ENCODE peak calls at places on chromosomes 16 and 17, in nine cellular contexts. W is stimulated activated CD8-positive, alpha-beta memory T cell treated with anti-CD3 and anti-CD28 coated beads, Interleukin-12 subunit alpha, Interleukin-12 subunit beta, amount 100 ng/mL, for 1 hour; T is heart right ventricle; Z is IMR-90; Q is activated T-cell treated with anti-CD3 and anti-CD28 coated beads, Interleukin-2, amount 50 U/mL, for 1 hour; Y is amygdala; C is mucosa of descending colon; E is smooth muscle cell of the brain vasculature; U is ACHN. L is an unnamed sample.

GRCh38 chr17:50037321-50038107 is 18.4 kb upstream of the ITGA3 start:
- DNase-seq in Z (peak), Q (no peak), E (peak), W (no peak), Y (no peak), U (peak), T (peak), C (peak), L (peak)

GRCh38 chr17:4604111-4604644 is 19.8 kb downstream of the SMTNL2 start:
- DNase-seq in U (no peak), E (peak), W (no peak), C (peak), T (peak), Q (no peak), Y (no peak), Z (peak), L (peak)

GRCh38 chr17:54727624-54728023 is 173.0 kb upstream of the TOM1L1 start:
- DNase-seq in Y (no peak), C (no peak), Q (no peak), U (no peak), T (no peak), W (no peak), E (no peak), Z (no peak), L (no peak)

GRCh38 chr17:68600881-68601564 is at the start of gene FAM20A:
- DNase-seq in Y (no peak), C (peak), T (peak), Q (peak), U (no peak), W (no peak), Z (no peak), E (no peak), L (peak)

GRCh38 chr16:381788-382717 is at the start of gene PGAP6:
- DNase-seq in Z (peak), C (peak), U (peak), W (peak), E (no peak), Q (peak), T (peak), Y (peak), L (peak)

GRCh38 chr17:70604854-70605253 is 435.5 kb downstream of the KCNJ2 start:
- DNase-seq in E (no peak), C (no peak), Y (no peak), Z (no peak), U (no peak), W (no peak), Q (no peak), T (no peak), L (no peak)

GRCh38 chr16:13231365-13231764 is 330.0 kb downstream of the SHISA9 start:
- DNase-seq in U (peak), E (no peak), W (no peak), Y (no peak), T (no peak), Z (no peak), C (no peak), Q (no peak), L (no peak)

GRCh38 chr16:67040906-67041305 is 12.0 kb downstream of the CBFB start:
- DNase-seq in Y (no peak), T (no peak), Q (no peak), W (no peak), Z (peak), E (no peak), C (no peak), U (no peak), L (peak)

GRCh38 chr17:13518271-13519000 is 83.3 kb downstream of the HS3ST3A1 start:
- DNase-seq in Q (no peak), W (no peak), U (no peak), T (no peak), C (no peak), Y (no peak), E (no peak), Z (peak), L (peak)

GRCh38 chr17:28478940-28479615 is 5.6 kb downstream of the SLC13A2 start:
- DNase-seq in U (peak), W (no peak), C (no peak), Z (peak), T (no peak), Q (no peak), Y (no peak), E (no peak), L (no peak)

GRCh38 chr17:40912506-40913220 is 24.8 kb downstream of the KRT23 start:
- DNase-seq in C (no peak), Q (no peak), Y (no peak), T (no peak), E (no peak), W (no peak), Z (no peak), U (no peak), L (no peak)

GRCh38 chr17:10055251-10055975 is 143.0 kb downstream of the GAS7 start:
- DNase-seq in Q (no peak), Z (no peak), W (no peak), Y (no peak), T (no peak), E (no peak), C (no peak), U (no peak), L (no peak)

GRCh38 chr17:2926019-2926650 is 129.9 kb downstream of the RAP1GAP2 start:
- DNase-seq in Y (no peak), W (no peak), Z (peak), C (no peak), Q (no peak), T (no peak), U (no peak), E (no peak), L (peak)

GRCh38 chr16:11964761-11965539 is at the start of gene TNFRSF17:
- DNase-seq in W (no peak), T (no peak), Z (peak), Y (no peak), Q (no peak), C (no peak), U (no peak), E (no peak), L (no peak)

GRCh38 chr17:2837147-2837561 is 40.9 kb downstream of the RAP1GAP2 start:
- DNase-seq in T (no peak), Z (no peak), U (no peak), C (no peak), W (no peak), Q (peak), Y (no peak), E (no peak), L (no peak)

GRCh38 chr16:54897930-54898329 is 32.7 kb upstream of the IRX5 start:
- DNase-seq in U (no peak), W (no peak), Q (no peak), E (no peak), Z (no peak), Y (no peak), T (no peak), C (no peak), L (no peak)

GRCh38 chr16:4897328-4897727 is 39.6 kb downstream of the PPL start:
- DNase-seq in Y (no peak), T (no peak), Z (no peak), U (no peak), E (no peak), C (no peak), Q (no peak), W (no peak), L (no peak)

GRCh38 chr17:81013642-81014041 is 21.3 kb upstream of the BAIAP2 start:
- DNase-seq in Y (no peak), Z (no peak), C (peak), E (no peak), U (no peak), T (no peak), W (no peak), Q (no peak), L (no peak)

GRCh38 chr16:8751481-8752311 is 45.7 kb downstream of the TMEM186 start:
- DNase-seq in T (no peak), Y (no peak), C (no peak), Z (peak), Q (no peak), U (peak), E (no peak), W (no peak), L (peak)

GRCh38 chr16:66660422-66661209 is 35.9 kb downstream of the CMTM4 start:
- DNase-seq in C (no peak), Y (no peak), W (no peak), Z (peak), E (peak), Q (no peak), T (peak), U (peak), L (peak)

GRCh38 chr17:33667052-33667509 is 374.0 kb upstream of the ASIC2 start:
- DNase-seq in Z (no peak), Y (no peak), Q (peak), T (no peak), W (peak), U (no peak), E (no peak), C (no peak), L (no peak)

L was measured in cardiac fibroblast.